ENCODE peak calls at places on chromosomes 1 and 21, in ten cellular contexts. Z is colonic mucosa, A is lower lobe of right lung, P is bronchial epithelial cell, B is lung, H is uterus, T is IMR-90, M is fibroblast of pulmonary artery, I is epithelial cell of esophagus, G is suprapubic skin. R is an unnamed sample.

GRCh38 chr1:68036946-68037345 is 13.5 kb downstream of the DIRAS3 start:
- DNase-seq in T (no peak), H (no peak), M (no peak), G (no peak), B (no peak), I (no peak), Z (no peak), A (no peak), P (no peak), R (no peak)

GRCh38 chr21:34074283-34075098 is 1.1 kb downstream of the MRPS6 start:
- DNase-seq in A (no peak), G (no peak), B (no peak), M (peak; percentile 23), H (no peak), P (peak; percentile 33), Z (peak; percentile 42), T (no peak), I (peak; percentile 38), R (no peak)

GRCh38 chr1:118983558-118984021 is 4.6 kb downstream of the TBX15 start:
- DNase-seq in A (no peak), B (no peak), G (no peak), I (no peak), M (no peak), T (no peak), H (no peak), Z (no peak), P (no peak), R (no peak)

GRCh38 chr1:69373520-69373919 is 194.2 kb upstream of the LRRC7 start:
- DNase-seq in M (no peak), G (no peak), A (no peak), P (no peak), T (no peak), B (no peak), Z (no peak), I (no peak), H (no peak), R (no peak)

GRCh38 chr21:33075128-33075527 is 5.2 kb downstream of the OLIG1 start:
- DNase-seq in H (no peak), T (no peak), G (no peak), P (no peak), B (no peak), M (no peak), A (no peak), Z (no peak), I (peak; percentile 6), R (no peak)

GRCh38 chr1:8356256-8357209 is 38.6 kb downstream of the SLC45A1 start:
- DNase-seq in P (no peak), M (no peak), A (no peak), G (no peak), I (no peak), T (no peak), H (peak; percentile 14), Z (no peak), B (no peak), R (no peak)

GRCh38 chr1:199007423-199007822 is 368.6 kb downstream of the PTPRC start:
- DNase-seq in H (no peak), M (no peak), T (no peak), I (peak; percentile 22), P (peak; percentile 18), Z (no peak), B (no peak), G (no peak), A (peak; percentile 41), R (no peak)

GRCh38 chr1:37477198-37477931 is 3.0 kb downstream of the ZC3H12A start:
- DNase-seq in I (peak; percentile 88), G (peak; percentile 74), H (no peak), B (peak; percentile 65), A (peak; percentile 68), Z (peak; percentile 84), M (peak; percentile 76), P (peak; percentile 72), T (peak; percentile 78), R (no peak)

GRCh38 chr1:237042467-237042891 is 495 bp downstream of the RYR2 start:
- DNase-seq in T (no peak), M (no peak), H (no peak), I (no peak), A (no peak), P (no peak), G (no peak), Z (no peak), B (no peak), R (no peak)

GRCh38 chr1:101945884-101946283 is 50.8 kb downstream of the OLFM3 start:
- DNase-seq in B (no peak), A (no peak), Z (no peak), G (no peak), I (no peak), H (no peak), P (no peak), T (no peak), M (no peak), R (no peak)

GRCh38 chr1:162892916-162893714 is 32.1 kb upstream of the CCDC190 start:
- DNase-seq in G (no peak), H (no peak), I (peak; percentile 62), A (no peak), P (peak; percentile 52), M (peak; percentile 74), B (no peak), T (peak; percentile 55), Z (no peak), R (no peak)

GRCh38 chr1:104466068-104466467 is 716.4 kb downstream of the AMY1C start:
- DNase-seq in I (no peak), H (no peak), B (no peak), A (no peak), M (no peak), P (no peak), Z (no peak), G (no peak), T (no peak), R (no peak)

GRCh38 chr1:32361308-32361673 is 994 bp downstream of the FAM229A start:
- DNase-seq in Z (no peak), B (no peak), H (peak; percentile 25), G (no peak), T (no peak), I (no peak), A (no peak), M (no peak), P (no peak), R (no peak)
- H3K4me3 ChIP-seq in Z (peak overlapping the region; percentile 47), B (no peak overlapping the region), H (no peak overlapping the region), G (peak overlapping the region; percentile 50), T (no peak overlapping the region), I (no peak overlapping the region), A (peak overlapping the region; percentile 44), M (no peak overlapping the region), P (peak overlapping the region; percentile 40), R (no peak overlapping the region)

DNA sequence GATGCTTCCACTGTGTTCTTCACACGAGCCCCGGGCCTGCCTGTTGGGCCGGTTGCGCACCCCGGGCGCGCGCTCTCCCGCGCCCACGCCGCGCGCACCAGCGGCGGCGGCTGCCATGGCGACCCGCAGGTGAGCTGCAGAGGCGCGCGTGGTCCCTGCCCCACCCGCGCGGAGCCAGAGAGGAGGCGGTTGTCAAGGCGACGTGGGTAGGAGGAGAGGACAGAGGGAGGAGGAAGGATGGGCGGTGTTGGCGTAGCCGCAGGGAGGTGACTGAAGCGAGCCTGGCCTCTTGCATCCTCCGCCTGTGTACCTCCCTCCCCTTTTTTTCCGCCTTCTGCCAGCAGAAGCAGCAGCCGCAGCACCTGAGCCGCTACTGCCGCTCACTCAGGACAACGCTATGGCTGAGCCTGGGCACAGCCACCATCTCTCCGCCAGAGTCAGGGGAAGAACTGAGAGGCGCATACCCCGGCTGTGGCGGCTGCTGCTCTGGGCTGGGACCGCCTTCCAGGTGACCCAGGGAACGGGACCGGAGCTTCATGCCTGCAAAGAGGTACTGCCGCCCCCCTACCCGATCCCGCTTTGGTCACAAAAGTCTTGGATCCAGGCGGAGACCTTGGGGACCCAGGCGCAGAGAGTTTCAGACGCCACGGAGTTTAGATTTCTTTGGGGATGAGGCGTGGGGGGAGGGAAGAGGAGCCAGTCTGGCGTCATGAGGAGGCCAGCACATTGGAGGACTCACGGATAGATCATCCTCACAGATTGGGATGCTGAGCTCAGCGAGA is at the start of gene ELAPOR1:
- DNase-seq in Z (peak; percentile 91), P (peak; percentile 65), T (peak; percentile 19), I (peak; percentile 79), M (no peak), H (peak; percentile 46), A (peak; percentile 79), G (no peak), B (peak; percentile 62), R (no peak)
- H3K4me3 ChIP-seq in Z (peak within 1 kb of the TSS; percentile 43), P (peak within 1 kb of the TSS; percentile 17), T (peak within 1 kb of the TSS; percentile 49), I (peak within 1 kb of the TSS; percentile 14), M (peak within 1 kb of the TSS; percentile 12), H (peak within 1 kb of the TSS; percentile 27), A (peak within 1 kb of the TSS; percentile 44), G (peak within 1 kb of the TSS; percentile 50), B (peak within 1 kb of the TSS; percentile 1), R (peak within 1 kb of the TSS; percentile 10)

GRCh38 chr1:202061055-202061454 is 50.7 kb downstream of the ELF3 start:
- DNase-seq in Z (no peak), I (no peak), B (no peak), T (no peak), A (no peak), G (no peak), P (no peak), M (no peak), H (no peak), R (no peak)

GRCh38 chr1:202058001-202058908 is 47.9 kb downstream of the ELF3 start:
- DNase-seq in A (no peak), Z (no peak), P (peak; percentile 75), B (no peak), T (peak; percentile 35), G (no peak), M (no peak), H (no peak), I (peak; percentile 59), R (no peak)

GRCh38 chr1:202067188-202067977 is 55.3 kb upstream of the GPR37L1 start:
- DNase-seq in M (no peak), I (no peak), G (no peak), B (no peak), A (no peak), Z (no peak), T (no peak), H (no peak), P (no peak), R (no peak)

GRCh38 chr1:202068596-202068995 is 54.1 kb upstream of the GPR37L1 start:
- DNase-seq in B (no peak), Z (no peak), A (no peak), G (no peak), I (no peak), P (no peak), M (no peak), H (no peak), T (no peak), R (no peak)

GRCh38 chr1:202063093-202063492 is 52.7 kb downstream of the ELF3 start:
- DNase-seq in B (no peak), I (no peak), H (no peak), P (peak; percentile 22), Z (no peak), T (peak; percentile 39), G (no peak), M (no peak), A (no peak), R (no peak)
- H3K4me3 ChIP-seq in B (no peak overlapping the region), I (no peak overlapping the region), H (no peak overlapping the region), P (no peak overlapping the region), Z (no peak overlapping the region), T (no peak overlapping the region), G (no peak overlapping the region), M (no peak overlapping the region), A (no peak overlapping the region), R (no peak overlapping the region)

DNA sequence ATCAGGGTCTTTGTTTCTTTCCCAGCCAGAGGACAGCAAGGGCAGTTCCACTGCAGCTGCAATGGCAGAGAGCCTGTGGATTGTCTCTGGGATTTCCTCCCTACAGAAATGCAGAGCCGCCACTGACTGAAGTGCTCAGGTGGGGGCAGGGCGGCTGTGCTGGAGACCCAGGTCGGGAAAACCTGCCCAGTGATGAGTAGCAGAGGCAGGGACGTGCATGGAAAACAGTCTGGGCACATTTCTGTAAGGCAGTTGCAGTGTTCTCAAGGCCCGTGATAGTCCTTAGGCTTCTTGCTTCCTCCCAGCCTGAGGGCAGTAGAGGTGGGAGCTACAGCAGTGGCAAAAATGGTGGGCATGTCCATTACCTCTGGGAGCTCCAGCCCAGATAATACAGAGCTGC is 40.1 kb upstream of the CYP4X1 start:
- DNase-seq in Z (no peak), B (no peak), T (no peak), I (no peak), P (no peak), A (no peak), G (no peak), M (no peak), H (no peak), R (no peak)
- H3K4me3 ChIP-seq in Z (no peak overlapping the region), B (no peak overlapping the region), T (no peak overlapping the region), I (no peak overlapping the region), P (no peak overlapping the region), A (no peak overlapping the region), G (no peak overlapping the region), M (no peak overlapping the region), H (no peak overlapping the region), R (no peak overlapping the region)

R was measured in LNCaP clone FGC.